ENCODE peak calls at places on chromosome 2, in four cellular contexts. R is effector memory CD4-positive, alpha-beta T cell; T is adipocyte; F is aorta. L is an unnamed sample.

GRCh38 chr2:58133395-58133794 is 86.8 kb downstream of the VRK2 start:
- DNase-seq in R (no peak), T (peak; percentile 18), F (no peak), L (no peak)

GRCh38 chr2:85511008-85511895 is 27.7 kb upstream of the MAT2A start:
- DNase-seq in R (no peak), T (peak; percentile 18), F (no peak), L (no peak)

GRCh38 chr2:222965555-222965954 is 86.4 kb upstream of the KCNE4 start:
- DNase-seq in R (no peak), T (no peak), F (no peak), L (no peak)

GRCh38 chr2:162967137-162967536 is 128.6 kb upstream of the KCNH7 start:
- DNase-seq in R (no peak), T (no peak), F (no peak), L (no peak)

GRCh38 chr2:28716265-28716865 is 35.3 kb upstream of the PPP1CB start:
- DNase-seq in R (no peak), T (peak; percentile 92), F (no peak), L (no peak)

GRCh38 chr2:178804791-178805190 is 2.4 kb downstream of the TTN start:
- DNase-seq in R (no peak), T (no peak), F (no peak), L (peak; percentile 25)

GRCh38 chr2:171158036-171158789 is 2.5 kb downstream of the TLK1 start:
- DNase-seq in R (no peak), T (no peak), F (no peak), L (no peak)

GRCh38 chr2:62657752-62658151 is 47.8 kb upstream of the EHBP1 start:
- DNase-seq in R (no peak), T (no peak), F (no peak), L (no peak)

GRCh38 chr2:222592176-222592575 is 63.7 kb downstream of the FARSB start:
- DNase-seq in R (no peak), T (no peak), F (no peak), L (no peak)

GRCh38 chr2:15302154-15302553 is 259.0 kb downstream of the NBAS start:
- DNase-seq in R (no peak), T (no peak), F (no peak), L (no peak)

GRCh38 chr2:16268301-16269000 is 328.1 kb downstream of the MYCN start:
- DNase-seq in R (no peak), T (no peak), F (no peak), L (no peak)

GRCh38 chr2:239817011-239817490 is 208.1 kb downstream of the NDUFA10 start:
- DNase-seq in R (no peak), T (no peak), F (peak; percentile 52), L (no peak)

GRCh38 chr2:240646061-240646899 is 21.0 kb downstream of the GPR35 start:
- DNase-seq in R (peak; percentile 44), T (no peak), F (peak; percentile 69), L (no peak)

GRCh38 chr2:159737917-159738296 is 25.6 kb downstream of the MARCHF7 start:
- DNase-seq in R (no peak), T (no peak), F (no peak), L (no peak)

GRCh38 chr2:20596973-20597867 is 53.7 kb downstream of the HS1BP3 start:
- DNase-seq in R (no peak), T (no peak), F (peak; percentile 88), L (peak; percentile 63)

GRCh38 chr2:164735309-164735919 is 106.2 kb downstream of the COBLL1 start:
- DNase-seq in R (no peak), T (peak; percentile 32), F (no peak), L (no peak)

GRCh38 chr2:223523541-223523940 is 78.6 kb downstream of the SCG2 start:
- DNase-seq in R (no peak), T (peak; percentile 16), F (no peak), L (no peak)

GRCh38 chr2:190649798-190650390 is 1.0 kb downstream of the NAB1 start:
- DNase-seq in R (no peak), T (peak; percentile 59), F (no peak), L (no peak)

GRCh38 chr2:105582952-105583660 is 161.6 kb upstream of the NCK2 start:
- DNase-seq in R (no peak), T (no peak), F (no peak), L (peak; percentile 32)

GRCh38 chr2:123179526-123179925 is 845.6 kb upstream of the CNTNAP5 start:
- DNase-seq in R (no peak), T (no peak), F (no peak), L (no peak)

GRCh38 chr2:28754321-28754720 is 2.7 kb downstream of the PPP1CB start:
- DNase-seq in R (no peak), T (peak; percentile 49), F (no peak), L (no peak)

DNA sequence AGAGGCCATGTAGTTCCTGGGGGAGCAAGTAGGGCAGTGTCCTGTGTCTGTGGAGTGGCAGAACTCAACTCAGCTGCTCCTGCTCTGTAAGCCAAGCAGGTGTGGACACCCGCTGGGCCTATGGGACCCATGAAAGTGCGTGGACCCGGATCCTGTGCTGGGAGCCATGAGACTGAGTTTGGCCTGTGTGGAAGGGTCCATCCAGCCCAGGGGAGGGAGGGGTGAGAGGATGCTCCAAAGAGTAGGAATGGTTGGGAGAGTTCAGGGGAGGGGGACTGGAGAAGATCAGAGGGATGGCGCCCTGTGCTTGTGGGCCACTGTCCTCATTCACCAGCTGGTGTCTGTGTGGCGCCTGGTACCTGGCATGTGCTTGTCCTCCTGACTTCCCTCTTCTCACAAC is 226.4 kb upstream of the HS6ST1 start:
- DNase-seq in R (no peak), T (no peak), F (no peak), L (no peak)
- H3K9me3 ChIP-seq in R (no peaks in the 10 kb centered on the region), T (no peaks in the 10 kb centered on the region), F (no peaks in the 10 kb centered on the region), L (no peaks in the 10 kb centered on the region)

GRCh38 chr2:64914735-64915509 is 74.3 kb upstream of the SLC1A4 start:
- DNase-seq in R (no peak), T (peak; percentile 24), F (no peak), L (peak; percentile 13)
- H3K4me3 ChIP-seq in R (no peak overlapping the region), T (no peak overlapping the region), F (no peak overlapping the region), L (no peak overlapping the region)

GRCh38 chr2:235744161-235744560 is 250.3 kb downstream of the AGAP1 start:
- DNase-seq in R (no peak), T (no peak), F (no peak), L (no peak)
- H3K9me3 ChIP-seq in R (no peaks in the 10 kb centered on the region), T (no peaks in the 10 kb centered on the region), F (no peaks in the 10 kb centered on the region), L (no peaks in the 10 kb centered on the region)

GRCh38 chr2:128473175-128474013 is 154.7 kb upstream of the HS6ST1 start:
- DNase-seq in R (no peak), T (peak; percentile 59), F (no peak), L (no peak)
- H3K4me3 ChIP-seq in R (no peak overlapping the region), T (peak overlapping the region; percentile 49), F (no peak overlapping the region), L (no peak overlapping the region)

GRCh38 chr2:4174796-4175195 is 471.4 kb downstream of the DCDC2C start:
- DNase-seq in R (no peak), T (no peak), F (no peak), L (no peak)
- H3K9me3 ChIP-seq in R (peaks cover 7% of the 10 kb centered on the region), T (peaks cover 41% of the 10 kb centered on the region), F (peaks cover 8% of the 10 kb centered on the region), L (peaks cover 7% of the 10 kb centered on the region)

L was measured in Caco-2.